ENCODE peak calls at places on chromosomes 2 and 18, in four cellular contexts. One of them, this sample, is unnamed.

GRCh38 chr2:144430722-144431163 is 89.2 kb downstream of the ZEB2 start:
- DNase-seq in renal cortical epithelial cell: peak; percentile 41
- DNase-seq in WTC11: no peak
- DNase-seq in progenitor cell of endocrine pancreas: no peak
- DNase-seq in this sample: no peak

GRCh38 chr2:158457092-158457825 is 507 bp downstream of the PKP4 start:
- DNase-seq in renal cortical epithelial cell: peak; percentile 33
- DNase-seq in WTC11: peak; percentile 56
- DNase-seq in progenitor cell of endocrine pancreas: peak; percentile 53
- DNase-seq in this sample: peak; percentile 28

GRCh38 chr2:42754021-42754775 is 9.7 kb downstream of the OXER1 start:
- DNase-seq in renal cortical epithelial cell: no peak
- DNase-seq in WTC11: no peak
- DNase-seq in progenitor cell of endocrine pancreas: no peak
- DNase-seq in this sample: no peak

GRCh38 chr2:30666307-30666874 is 140.9 kb downstream of the CAPN13 start:
- DNase-seq in renal cortical epithelial cell: peak; percentile 99
- DNase-seq in WTC11: no peak
- DNase-seq in progenitor cell of endocrine pancreas: no peak
- DNase-seq in this sample: peak; percentile 69

GRCh38 chr2:178152033-178152432 is 39.8 kb downstream of the RBM45 start:
- DNase-seq in renal cortical epithelial cell: peak; percentile 40
- DNase-seq in WTC11: no peak
- DNase-seq in progenitor cell of endocrine pancreas: no peak
- DNase-seq in this sample: no peak

GRCh38 chr18:24992491-24992890 is 359.5 kb downstream of the ZNF521 start:
- DNase-seq in renal cortical epithelial cell: no peak
- DNase-seq in WTC11: no peak
- DNase-seq in progenitor cell of endocrine pancreas: no peak
- DNase-seq in this sample: no peak

GRCh38 chr2:220198911-220199310 is 571.5 kb downstream of the SLC4A3 start:
- DNase-seq in renal cortical epithelial cell: no peak
- DNase-seq in WTC11: no peak
- DNase-seq in progenitor cell of endocrine pancreas: no peak
- DNase-seq in this sample: peak; percentile 72

GRCh38 chr2:84888401-84889276 is 7.8 kb upstream of the TRABD2A start:
- DNase-seq in renal cortical epithelial cell: peak; percentile 73
- DNase-seq in WTC11: no peak
- DNase-seq in progenitor cell of endocrine pancreas: no peak
- DNase-seq in this sample: no peak

GRCh38 chr2:18445412-18446320 is 114.8 kb downstream of the RDH14 start:
- DNase-seq in renal cortical epithelial cell: no peak
- DNase-seq in WTC11: no peak
- DNase-seq in progenitor cell of endocrine pancreas: no peak
- DNase-seq in this sample: peak; percentile 41

GRCh38 chr18:23591011-23591410 is 4.7 kb upstream of the NPC1 start:
- DNase-seq in renal cortical epithelial cell: peak; percentile 71
- DNase-seq in WTC11: no peak
- DNase-seq in progenitor cell of endocrine pancreas: no peak
- DNase-seq in this sample: no peak

GRCh38 chr2:145777297-145777696 is 1257.4 kb upstream of the ZEB2 start:
- DNase-seq in renal cortical epithelial cell: peak; percentile 89
- DNase-seq in WTC11: no peak
- DNase-seq in progenitor cell of endocrine pancreas: no peak
- DNase-seq in this sample: peak; percentile 13

GRCh38 chr2:52117299-52117698 is 1085.4 kb upstream of the NRXN1 start:
- DNase-seq in renal cortical epithelial cell: peak; percentile 23
- DNase-seq in WTC11: no peak
- DNase-seq in progenitor cell of endocrine pancreas: no peak
- DNase-seq in this sample: no peak

GRCh38 chr2:23564618-23564967 is 179.6 kb downstream of the KLHL29 start:
- DNase-seq in renal cortical epithelial cell: no peak
- DNase-seq in WTC11: no peak
- DNase-seq in progenitor cell of endocrine pancreas: no peak
- DNase-seq in this sample: no peak

GRCh38 chr2:61111708-61112107 is 46.0 kb downstream of the SANBR start:
- DNase-seq in renal cortical epithelial cell: no peak
- DNase-seq in WTC11: no peak
- DNase-seq in progenitor cell of endocrine pancreas: no peak
- DNase-seq in this sample: no peak

GRCh38 chr2:118056165-118056534 is 32.1 kb upstream of the INSIG2 start:
- DNase-seq in renal cortical epithelial cell: no peak
- DNase-seq in WTC11: no peak
- DNase-seq in progenitor cell of endocrine pancreas: no peak
- DNase-seq in this sample: no peak

GRCh38 chr2:203533696-203534471 is 1.2 kb downstream of the RAPH1 start:
- DNase-seq in renal cortical epithelial cell: peak; percentile 59
- DNase-seq in WTC11: no peak
- DNase-seq in progenitor cell of endocrine pancreas: no peak
- DNase-seq in this sample: peak; percentile 27

GRCh38 chr18:42025491-42025890 is 70.5 kb downstream of the PIK3C3 start:
- DNase-seq in renal cortical epithelial cell: no peak
- DNase-seq in WTC11: no peak
- DNase-seq in progenitor cell of endocrine pancreas: no peak
- DNase-seq in this sample: no peak

GRCh38 chr2:226031962-226032441 is 632.5 kb downstream of the NYAP2 start:
- DNase-seq in renal cortical epithelial cell: peak; percentile 16
- DNase-seq in WTC11: no peak
- DNase-seq in progenitor cell of endocrine pancreas: no peak
- DNase-seq in this sample: no peak

GRCh38 chr2:198438326-198438725 is 633.9 kb downstream of the PLCL1 start:
- DNase-seq in renal cortical epithelial cell: no peak
- DNase-seq in WTC11: no peak
- DNase-seq in progenitor cell of endocrine pancreas: no peak
- DNase-seq in this sample: no peak

GRCh38 chr2:170525566-170525900 is 189.6 kb upstream of the SP5 start:
- DNase-seq in renal cortical epithelial cell: peak; percentile 99
- DNase-seq in WTC11: no peak
- DNase-seq in progenitor cell of endocrine pancreas: no peak
- DNase-seq in this sample: peak; percentile 93

GRCh38 chr2:160375037-160375436 is 118.6 kb downstream of the RBMS1 start:
- DNase-seq in renal cortical epithelial cell: peak; percentile 35
- DNase-seq in WTC11: no peak
- DNase-seq in progenitor cell of endocrine pancreas: no peak
- DNase-seq in this sample: no peak